ENCODE peak calls at places on chromosomes 3 and 15, in four cellular contexts. M, Y, J and P are unnamed samples.
A peak's percentile ranks its signal among the peaks of the same experiment; 100 is the strongest.

GRCh38 chr3:143661677-143662076 is 186.6 kb downstream of the SLC9A9 start:
- DNase-seq in M (no peak), Y (no peak), J (no peak), P (no peak)

GRCh38 chr15:74531144-74531811 is 9.7 kb upstream of the ARID3B start:
- DNase-seq in M (no peak), Y (no peak), J (no peak), P (no peak)

GRCh38 chr3:104825116-104825515 is 541.6 kb upstream of the ALCAM start:
- DNase-seq in M (peak; percentile 50), Y (no peak), J (peak; percentile 42), P (peak; percentile 2)

GRCh38 chr15:81270781-81271491 is 53.0 kb downstream of the STARD5 start:
- DNase-seq in M (no peak), Y (no peak), J (no peak), P (no peak)

GRCh38 chr15:45165536-45165935 is 22.2 kb downstream of the SHF start:
- DNase-seq in M (no peak), Y (no peak), J (no peak), P (no peak)

GRCh38 chr15:45481151-45481550 is 41.4 kb downstream of the SLC30A4 start:
- DNase-seq in M (no peak), Y (no peak), J (no peak), P (no peak)

GRCh38 chr15:45442497-45443135 is 64.3 kb upstream of the GATM start:
- DNase-seq in M (no peak), Y (no peak), J (no peak), P (no peak)

GRCh38 chr3:189833996-189834395 is 202.8 kb downstream of the TP63 start:
- DNase-seq in M (no peak), Y (no peak), J (no peak), P (no peak)

GRCh38 chr3:169112153-169112892 is 551.2 kb downstream of the MECOM start:
- DNase-seq in M (no peak), Y (no peak), J (no peak), P (no peak)

GRCh38 chr3:5731100-5731499 is 543.6 kb downstream of the EDEM1 start:
- DNase-seq in M (no peak), Y (no peak), J (no peak), P (peak; percentile 9)

GRCh38 chr15:60590935-60591490 is 112.1 kb upstream of the ICE2 start:
- DNase-seq in M (no peak), Y (peak; percentile 35), J (peak; percentile 13), P (no peak)

GRCh38 chr3:154018100-154018696 is 103.0 kb upstream of the ARHGEF26 start:
- DNase-seq in M (no peak), Y (peak; percentile 6), J (peak; percentile 69), P (no peak)